ENCODE peak calls at places on chromosome 20, in nine cellular contexts. X is lower lobe of right lung, U is foreskin fibroblast, E is coronary artery, I is psoas muscle, A is tibial artery, P is AG10803, S is AG09309, N is fibroblast of lung. W is an unnamed sample.

GRCh38 chr20:61510778-61511330 is 258.8 kb downstream of the CDH4 start:
- DNase-seq in X (no peak), U (no peak), E (no peak), I (no peak), A (no peak), P (no peak), S (no peak), N (no peak), W (no peak)

GRCh38 chr20:22384978-22385377 is 199.4 kb downstream of the FOXA2 start:
- DNase-seq in X (no peak), U (no peak), E (no peak), I (no peak), A (no peak), P (no peak), S (no peak), N (no peak), W (no peak)

GRCh38 chr20:30376767-30377658 is 880.5 kb upstream of the DEFB115 start:
- DNase-seq in X (peak), U (peak), E (peak), I (peak), A (peak), P (peak), S (peak), N (peak), W (peak)

GRCh38 chr20:19137641-19138040 is 74.8 kb upstream of the SLC24A3 start:
- DNase-seq in X (no peak), U (no peak), E (no peak), I (no peak), A (no peak), P (no peak), S (no peak), N (no peak), W (no peak)

GRCh38 chr20:47847882-47848485 is 62.7 kb upstream of the SULF2 start:
- DNase-seq in X (no peak), U (no peak), E (no peak), I (no peak), A (no peak), P (no peak), S (no peak), N (peak), W (no peak)

GRCh38 chr20:35662541-35662940 is 2.2 kb downstream of the CPNE1 start:
- DNase-seq in X (no peak), U (no peak), E (no peak), I (no peak), A (no peak), P (no peak), S (no peak), N (no peak), W (no peak)

GRCh38 chr20:36440370-36441026 is 100.8 kb upstream of the MYL9 start:
- DNase-seq in X (no peak), U (no peak), E (no peak), I (no peak), A (no peak), P (no peak), S (no peak), N (no peak), W (no peak)

GRCh38 chr20:61054411-61054810 is 197.7 kb upstream of the CDH4 start:
- DNase-seq in X (no peak), U (no peak), E (peak), I (no peak), A (no peak), P (no peak), S (no peak), N (no peak), W (no peak)

GRCh38 chr20:17856024-17856564 is 112.5 kb downstream of the SNX5 start:
- DNase-seq in X (no peak), U (no peak), E (no peak), I (no peak), A (peak), P (no peak), S (no peak), N (no peak), W (no peak)

GRCh38 chr20:17431621-17432364 is 99.4 kb downstream of the BFSP1 start:
- DNase-seq in X (peak), U (peak), E (no peak), I (peak), A (no peak), P (peak), S (peak), N (peak), W (peak)

GRCh38 chr20:1509237-1509636 is 18.0 kb upstream of the SIRPB2 start:
- DNase-seq in X (no peak), U (peak), E (no peak), I (no peak), A (no peak), P (peak), S (no peak), N (peak), W (peak)

GRCh38 chr20:52190437-52191131 is 995 bp downstream of the ZFP64 start:
- DNase-seq in X (no peak), U (peak), E (no peak), I (no peak), A (peak), P (peak), S (no peak), N (peak), W (peak)

GRCh38 chr20:61263084-61263695 is 11.1 kb downstream of the CDH4 start:
- DNase-seq in X (no peak), U (peak), E (no peak), I (no peak), A (no peak), P (peak), S (no peak), N (no peak), W (peak)

GRCh38 chr20:52083627-52084232 is 107.8 kb downstream of the ZFP64 start:
- DNase-seq in X (no peak), U (peak), E (no peak), I (no peak), A (peak), P (peak), S (peak), N (peak), W (peak)

GRCh38 chr20:5888051-5888450 is 62.3 kb downstream of the TRMT6 start:
- DNase-seq in X (no peak), U (no peak), E (no peak), I (no peak), A (no peak), P (no peak), S (no peak), N (peak), W (no peak)

GRCh38 chr20:23039136-23039875 is 4.2 kb downstream of the SSTR4 start:
- DNase-seq in X (no peak), U (no peak), E (no peak), I (no peak), A (no peak), P (no peak), S (no peak), N (no peak), W (no peak)

GRCh38 chr20:37990571-37991151 is 42.6 kb downstream of the TTI1 start:
- DNase-seq in X (peak), U (peak), E (no peak), I (peak), A (peak), P (peak), S (no peak), N (peak), W (peak)

DNA sequence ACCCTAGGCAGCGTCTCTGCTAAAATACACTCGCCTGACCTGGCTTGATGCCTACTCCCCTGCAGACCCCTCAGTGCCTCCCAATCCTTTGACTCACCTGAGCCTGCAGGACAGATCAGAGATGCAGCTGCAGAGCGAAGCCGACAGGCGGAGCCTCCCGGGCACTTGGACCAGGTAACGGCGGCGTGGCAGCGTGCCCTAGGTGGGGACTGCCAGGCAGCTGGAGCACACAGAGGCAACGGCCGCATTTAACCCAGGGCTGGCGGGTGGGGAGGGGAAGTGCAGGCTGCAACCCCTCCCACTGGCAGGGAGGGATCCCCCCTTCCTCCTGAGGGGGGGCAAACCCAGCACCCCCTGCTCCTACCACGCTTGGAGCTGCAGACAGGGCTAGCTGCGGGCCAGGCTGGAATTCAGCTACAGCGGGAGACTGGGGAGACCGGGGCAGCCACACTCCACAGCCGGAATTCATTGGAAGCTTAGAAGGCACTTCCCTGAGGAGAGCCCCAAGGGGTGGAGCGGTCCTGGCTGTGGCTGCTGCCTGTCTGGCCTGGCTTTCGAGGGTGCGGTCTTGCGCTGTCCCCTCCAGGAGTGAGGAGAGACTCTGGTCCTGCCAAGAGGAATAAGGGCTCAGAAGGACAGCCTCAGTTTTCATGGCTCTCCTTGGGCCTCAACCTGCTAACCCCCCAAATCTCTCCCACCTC is at the start of gene MATN4:
- DNase-seq in X (peak), U (peak), E (no peak), I (peak), A (no peak), P (no peak), S (no peak), N (no peak), W (no peak)
- TF ChIP-seq CTCF in X (peak), U (no peak), E (no peak), I (no peak), A (no peak), P (no peak), S (no peak), N (no peak), W (no peak)

GRCh38 chr20:44582321-44583025 is at the start of gene PKIG:
- DNase-seq in X (no peak), U (peak), E (peak), I (peak), A (peak), P (peak), S (peak), N (peak), W (peak)
- H3K4me3 ChIP-seq in X (peak), U (peak), E (peak), I (peak), A (peak), P (peak), S (peak), N (peak), W (peak)

GRCh38 chr20:25497586-25498279 is 87.6 kb downstream of the NINL start:
- DNase-seq in X (no peak), U (no peak), E (no peak), I (no peak), A (no peak), P (no peak), S (no peak), N (no peak), W (no peak)

GRCh38 chr20:25495189-25495824 is 87.8 kb downstream of the GINS1 start:
- DNase-seq in X (no peak), U (no peak), E (no peak), I (no peak), A (no peak), P (no peak), S (no peak), N (no peak), W (no peak)

GRCh38 chr20:25498280-25498606 is 87.1 kb downstream of the NINL start:
- DNase-seq in X (no peak), U (no peak), E (no peak), I (no peak), A (no peak), P (no peak), S (no peak), N (no peak), W (no peak)

GRCh38 chr20:25496165-25496967 is 88.9 kb downstream of the GINS1 start:
- DNase-seq in X (no peak), U (no peak), E (no peak), I (no peak), A (no peak), P (no peak), S (no peak), N (no peak), W (no peak)

GRCh38 chr20:25496968-25497401 is 88.3 kb downstream of the NINL start:
- DNase-seq in X (no peak), U (peak), E (no peak), I (no peak), A (no peak), P (no peak), S (no peak), N (peak), W (peak)
- TF ChIP-seq CTCF in X (no peak), U (no peak), E (no peak), I (no peak), A (no peak), P (no peak), S (no peak), N (no peak), W (no peak)

GRCh38 chr20:34448517-34448916 is 67.7 kb upstream of the DYNLRB1 start:
- DNase-seq in X (no peak), U (no peak), E (no peak), I (no peak), A (no peak), P (no peak), S (no peak), N (no peak), W (no peak)

GRCh38 chr20:34449674-34450592 is 66.3 kb upstream of the DYNLRB1 start:
- DNase-seq in X (no peak), U (no peak), E (no peak), I (no peak), A (no peak), P (no peak), S (no peak), N (no peak), W (no peak)

DNA sequence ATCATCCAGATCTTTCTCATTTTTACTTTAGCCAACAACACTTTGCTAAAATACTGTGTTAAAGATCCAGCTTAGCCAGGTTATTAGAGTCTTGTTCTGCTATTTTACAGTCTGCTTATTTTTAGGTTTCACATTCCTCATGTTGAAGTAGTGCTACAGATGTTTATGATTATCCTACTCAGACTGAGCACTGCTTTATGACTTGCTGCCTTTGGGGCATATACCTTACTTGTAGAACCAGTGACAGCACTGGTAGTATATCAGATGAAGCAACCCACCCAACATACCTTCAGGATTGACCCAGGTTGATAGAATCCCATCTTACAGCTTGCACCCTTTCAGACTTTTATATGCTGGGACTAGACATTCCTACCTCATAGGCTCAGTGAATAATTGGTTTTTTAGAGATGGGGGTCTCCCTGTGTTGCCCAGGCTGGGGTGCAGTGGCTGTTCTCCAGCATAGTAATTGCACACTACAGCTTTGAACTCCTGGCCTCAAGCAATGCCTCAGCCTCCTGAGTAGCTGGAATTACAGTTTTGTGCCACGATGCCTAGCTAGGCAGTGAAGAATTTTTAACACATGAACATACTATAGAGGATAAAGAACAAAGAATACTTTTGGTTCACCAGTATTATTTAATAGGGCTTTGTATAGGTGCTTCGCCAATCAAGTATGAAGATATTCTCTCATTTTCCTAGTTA is 63.8 kb upstream of the DYNLRB1 start:
- DNase-seq in X (no peak), U (peak), E (no peak), I (no peak), A (no peak), P (peak), S (peak), N (no peak), W (no peak)
- H3K4me3 ChIP-seq in X (no peak), U (no peak), E (no peak), I (no peak), A (no peak), P (no peak), S (no peak), N (no peak), W (no peak)

DNA sequence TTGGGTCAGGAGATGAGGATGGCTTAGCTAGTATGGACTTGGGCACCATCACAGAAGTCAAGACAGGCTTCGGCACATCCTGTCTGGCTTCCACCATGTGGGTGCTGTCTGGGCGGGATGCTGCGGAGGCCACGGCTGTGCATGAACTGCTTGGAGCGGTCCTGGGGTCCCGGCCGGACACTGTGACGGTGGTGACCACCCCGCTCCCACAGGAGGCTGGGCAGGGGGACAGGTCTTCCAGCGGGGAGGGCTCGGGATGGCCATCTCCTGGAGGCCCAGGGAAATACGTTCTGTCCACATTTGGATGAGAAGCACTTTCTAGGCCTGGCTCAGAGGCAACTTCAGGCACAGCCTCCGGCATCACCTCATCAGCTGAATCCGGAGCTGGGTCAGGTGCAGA is 32.1 kb upstream of the TCFL5 start:
- DNase-seq in X (peak), U (no peak), E (no peak), I (no peak), A (no peak), P (no peak), S (no peak), N (no peak), W (no peak)
- TF ChIP-seq CTCF in X (no peak), U (no peak), E (no peak), I (no peak), A (no peak), P (peak), S (peak), N (peak), W (peak)